ENCODE peak calls at places on chromosomes 3 and 15, in eight cellular contexts. S is AG04450; Z is cardiac muscle cell; I is endodermal cell; K is PC-3; V is neuronal stem cell; X is RWPE1; R is CD8-positive, alpha-beta T cell. H is an unnamed sample.

GRCh38 chr15:92383528-92384326 is 10.0 kb upstream of the ST8SIA2 start:
- DNase-seq in R (no peak), V (peak), Z (peak), I (peak), X (no peak), S (no peak), K (peak), H (no peak)

GRCh38 chr3:46334911-46335478 is 18.9 kb upstream of the CCR2 start:
- DNase-seq in I (no peak), X (peak), K (peak), R (no peak), S (peak), Z (peak), V (no peak), H (no peak)

GRCh38 chr3:173025941-173026340 is 115.1 kb downstream of the SPATA16 start:
- DNase-seq in R (no peak), K (no peak), X (no peak), V (no peak), I (no peak), S (no peak), Z (no peak), H (no peak)

GRCh38 chr3:59797533-59797932 is 747.7 kb upstream of the CFAP20DC start:
- DNase-seq in Z (no peak), S (no peak), X (no peak), V (no peak), K (no peak), R (no peak), I (no peak), H (no peak)

GRCh38 chr15:101115887-101116680 is 135.8 kb downstream of the CHSY1 start:
- DNase-seq in X (no peak), Z (peak), V (no peak), I (peak), S (no peak), K (no peak), R (no peak), H (peak)

GRCh38 chr3:32401541-32402052 is 9.9 kb downstream of the CMTM7 start:
- DNase-seq in Z (peak), S (no peak), V (peak), K (peak), R (peak), I (peak), X (no peak), H (peak)

GRCh38 chr3:62597481-62597880 is 224.1 kb upstream of the FEZF2 start:
- DNase-seq in X (no peak), I (no peak), R (no peak), K (no peak), Z (no peak), V (no peak), S (no peak), H (no peak)

GRCh38 chr3:104908761-104909160 is 457.9 kb upstream of the ALCAM start:
- DNase-seq in R (no peak), K (peak), V (no peak), I (no peak), X (no peak), S (no peak), Z (no peak), H (no peak)

GRCh38 chr3:37861540-37862051 is at the start of gene CTDSPL:
- DNase-seq in R (no peak), Z (peak), V (peak), I (peak), S (no peak), K (peak), X (peak), H (peak)

GRCh38 chr15:78624651-78625590 is 4.1 kb upstream of the CHRNA3 start:
- DNase-seq in Z (no peak), R (no peak), V (no peak), S (no peak), I (no peak), X (no peak), K (no peak), H (no peak)

GRCh38 chr3:86937306-86937791 is 53.6 kb downstream of the VGLL3 start:
- DNase-seq in R (no peak), K (no peak), X (peak), Z (peak), S (peak), V (no peak), I (no peak), H (no peak)

GRCh38 chr3:49618412-49618811 is 55.7 kb upstream of the APEH start:
- DNase-seq in K (no peak), X (no peak), V (no peak), I (peak), R (no peak), Z (no peak), S (no peak), H (no peak)

GRCh38 chr3:49339593-49339946 is 283 bp downstream of the USP4 start:
- DNase-seq in R (peak), S (no peak), Z (no peak), V (no peak), X (no peak), K (no peak), I (no peak), H (peak)

GRCh38 chr15:28273468-28273867 is 48.5 kb downstream of the HERC2 start:
- DNase-seq in S (no peak), K (no peak), I (peak), Z (peak), R (no peak), V (peak), X (no peak), H (no peak)

GRCh38 chr3:160157321-160157720 is 67.9 kb upstream of the C3orf80 start:
- DNase-seq in S (no peak), X (no peak), R (no peak), Z (no peak), K (no peak), I (no peak), V (no peak), H (no peak)

GRCh38 chr3:157089455-157090221 is 70.3 kb downstream of the CCNL1 start:
- DNase-seq in S (no peak), R (peak), V (no peak), I (no peak), K (peak), Z (no peak), X (no peak), H (peak)

GRCh38 chr15:99955532-99955931 is 222.3 kb upstream of the LYSMD4 start:
- DNase-seq in K (no peak), V (no peak), X (no peak), Z (no peak), S (no peak), I (peak), R (no peak), H (no peak)

GRCh38 chr3:81998139-81998755 is 236.8 kb upstream of the GBE1 start:
- DNase-seq in K (no peak), R (no peak), X (no peak), I (no peak), V (no peak), Z (peak), S (no peak), H (no peak)

GRCh38 chr15:38471974-38472373 is 18.0 kb downstream of the FAM98B start:
- DNase-seq in X (no peak), V (no peak), K (no peak), Z (peak), I (no peak), S (no peak), R (no peak), H (no peak)

GRCh38 chr3:139121513-139122220 is 77.0 kb upstream of the PRR23C start:
- DNase-seq in S (no peak), V (no peak), K (no peak), R (no peak), X (no peak), Z (peak), I (no peak), H (no peak)

GRCh38 chr3:107216711-107217110 is 160.5 kb upstream of the CCDC54 start:
- DNase-seq in X (peak), Z (peak), V (no peak), S (no peak), K (peak), I (no peak), R (no peak), H (no peak)

GRCh38 chr3:30112904-30113484 is 493.4 kb upstream of the TGFBR2 start:
- DNase-seq in V (peak), K (peak), Z (peak), S (peak), X (peak), R (no peak), I (no peak), H (no peak)

GRCh38 chr3:186067360-186068242 is 41.3 kb downstream of the ETV5 start:
- DNase-seq in Z (no peak), R (no peak), V (no peak), S (no peak), I (no peak), X (no peak), K (no peak), H (no peak)

GRCh38 chr15:81924667-81925183 is 121.1 kb downstream of the MEX3B start:
- DNase-seq in X (no peak), Z (no peak), I (no peak), S (no peak), K (no peak), R (no peak), V (no peak), H (no peak)

GRCh38 chr3:97764186-97765055 is at the start of gene ARL6:
- DNase-seq in K (peak), Z (peak), X (peak), R (peak), I (peak), V (peak), S (peak), H (peak)

GRCh38 chr3:44883999-44884431 is 9.6 kb downstream of the TGM4 start:
- DNase-seq in Z (peak), X (peak), R (no peak), V (no peak), S (peak), I (peak), K (peak), H (no peak)

GRCh38 chr3:58037141-58037910 is 29.1 kb downstream of the FLNB start:
- DNase-seq in Z (no peak), V (no peak), I (no peak), X (no peak), R (no peak), S (no peak), K (no peak), H (no peak)

GRCh38 chr3:119304201-119304713 is 10.1 kb downstream of the ARHGAP31 start:
- DNase-seq in V (no peak), R (no peak), Z (peak), X (no peak), K (peak), I (peak), S (no peak), H (no peak)

GRCh38 chr3:129352650-129353588 is 74.2 kb downstream of the HMCES start:
- DNase-seq in I (no peak), K (peak), Z (no peak), R (no peak), S (no peak), X (no peak), V (no peak), H (no peak)

GRCh38 chr3:81726132-81726531 is 35.3 kb downstream of the GBE1 start:
- DNase-seq in S (no peak), Z (peak), I (no peak), R (no peak), K (peak), V (no peak), X (no peak), H (no peak)

GRCh38 chr15:50774450-50774849 is 8.9 kb upstream of the SPPL2A start:
- DNase-seq in V (no peak), X (no peak), R (no peak), K (no peak), Z (no peak), I (no peak), S (no peak), H (no peak)

GRCh38 chr3:114834175-114834940 is 312.7 kb downstream of the ZBTB20 start:
- DNase-seq in V (no peak), K (no peak), R (no peak), X (no peak), I (no peak), Z (peak), S (peak), H (no peak)

DNA sequence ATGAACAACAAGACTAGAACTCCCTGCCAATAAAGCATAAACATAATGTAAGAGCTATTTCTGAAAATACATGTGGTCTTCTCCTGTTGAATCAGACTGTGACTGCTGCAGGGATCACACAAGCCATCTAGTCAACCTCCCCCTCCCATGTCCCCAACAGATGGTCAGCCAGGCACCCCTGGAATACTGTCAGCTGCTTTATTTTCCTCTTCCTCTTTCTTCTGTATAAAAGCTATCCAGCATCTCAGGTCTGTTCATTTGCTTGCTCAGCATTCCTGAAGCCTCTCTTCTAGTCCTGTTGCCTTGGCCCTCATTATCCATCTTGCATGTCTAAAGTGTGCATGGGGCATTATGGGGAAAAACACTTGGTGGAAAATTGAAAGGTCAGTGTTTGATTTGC is 6.5 kb upstream of the MINDY4B start:
- DNase-seq in X (no peak), I (no peak), Z (no peak), V (no peak), K (no peak), S (no peak), R (no peak), H (no peak)
- H3K27ac ChIP-seq in X (no peak), I (no peak), Z (no peak), V (no peak), K (no peak), S (no peak), R (no peak), H (no peak)

GRCh38 chr3:130390079-130390478 is 44.6 kb downstream of the COL6A5 start:
- DNase-seq in X (no peak), S (no peak), I (no peak), R (no peak), Z (no peak), V (no peak), K (peak), H (no peak)
- H3K27ac ChIP-seq in X (no peak), S (no peak), I (no peak), R (no peak), Z (no peak), V (no peak), K (no peak), H (no peak)

DNA sequence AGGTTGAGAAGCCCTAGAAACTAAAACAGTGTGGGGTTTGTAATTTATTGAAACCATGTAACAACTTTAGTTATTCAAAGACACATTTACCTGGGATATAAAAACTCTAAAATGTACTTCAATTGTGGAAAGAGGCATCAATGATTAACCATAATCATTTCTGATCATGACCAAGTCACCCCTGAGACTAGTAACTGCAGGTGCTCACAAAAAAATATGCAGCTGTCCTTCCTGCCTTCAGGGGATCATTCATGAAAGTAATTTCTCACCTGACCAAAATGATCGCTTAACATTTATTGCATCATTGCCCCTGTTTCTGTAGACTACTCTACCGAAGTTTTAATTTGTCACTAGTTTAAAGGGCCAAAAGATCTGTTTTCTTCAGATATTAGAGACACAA is 9.0 kb downstream of the ACP3 start:
- DNase-seq in X (no peak), I (no peak), V (no peak), K (no peak), R (no peak), Z (no peak), S (no peak), H (no peak)
- H3K27ac ChIP-seq in X (no peak), I (no peak), V (no peak), K (no peak), R (no peak), Z (no peak), S (no peak), H (peak)

GRCh38 chr15:74381481-74381880 is 14.0 kb upstream of the CYP11A1 start:
- DNase-seq in V (no peak), Z (no peak), I (no peak), X (no peak), S (no peak), R (no peak), K (no peak), H (no peak)
- H3K27ac ChIP-seq in V (no peak), Z (no peak), I (no peak), X (peak), S (no peak), R (no peak), K (peak), H (no peak)

GRCh38 chr15:64447536-64448315 is 12.7 kb upstream of the ZNF609 start:
- DNase-seq in I (no peak), V (no peak), R (no peak), S (no peak), X (no peak), K (no peak), Z (no peak), H (no peak)
- H3K27ac ChIP-seq in I (no peak), V (no peak), R (no peak), S (no peak), X (no peak), K (no peak), Z (no peak), H (no peak)

DNA sequence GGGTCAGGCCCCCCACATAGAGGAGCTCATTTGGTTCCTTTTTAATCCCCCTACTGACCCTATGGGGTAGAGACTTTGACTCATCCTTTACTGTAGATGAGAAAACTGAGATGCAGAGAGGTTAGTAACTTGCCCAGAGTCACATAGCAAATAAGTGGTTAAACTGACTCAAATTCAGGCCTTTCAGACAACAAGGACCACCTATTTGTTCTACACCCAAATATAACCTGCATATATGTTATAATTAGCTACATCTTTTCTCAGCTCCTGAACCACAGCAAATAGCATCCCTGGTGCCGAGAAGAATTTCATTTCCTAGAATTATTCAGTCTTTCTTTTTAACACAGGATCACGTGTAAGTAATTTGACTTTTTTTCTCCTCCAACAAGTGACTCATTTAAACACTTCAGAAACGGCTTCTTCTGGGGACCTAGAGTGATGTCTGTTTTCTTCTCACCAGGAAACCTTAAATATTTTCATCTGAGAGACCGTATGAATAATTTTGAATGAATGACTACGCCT is 57.4 kb downstream of the MGLL start:
- DNase-seq in I (no peak), X (no peak), K (no peak), V (no peak), R (no peak), Z (no peak), S (no peak), H (no peak)
- H3K27ac ChIP-seq in I (no peak), X (no peak), K (no peak), V (no peak), R (no peak), Z (no peak), S (peak), H (no peak)

DNA sequence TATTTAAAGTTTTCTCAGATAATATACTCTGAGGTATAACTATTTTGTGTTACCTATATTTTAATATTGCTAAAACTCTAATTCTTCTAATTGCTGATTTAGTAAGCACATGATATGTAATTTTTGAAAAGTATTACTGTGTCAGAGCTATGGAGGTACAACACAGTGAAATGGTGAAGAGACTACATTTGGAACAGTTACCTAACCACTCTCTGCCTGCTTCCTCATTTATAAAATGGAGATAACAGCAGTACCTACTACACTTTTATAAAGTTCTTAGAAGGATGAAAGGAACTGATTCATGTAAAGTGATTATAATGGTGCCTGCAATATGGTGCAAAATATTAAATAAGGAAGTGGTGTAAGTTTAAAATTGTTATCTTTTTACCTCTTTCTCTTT is 16.3 kb upstream of the NEK10 start:
- DNase-seq in R (no peak), X (no peak), Z (no peak), I (no peak), K (no peak), V (no peak), S (no peak), H (no peak)
- H3K27ac ChIP-seq in R (no peak), X (no peak), Z (no peak), I (no peak), K (no peak), V (no peak), S (no peak), H (no peak)